ENCODE peak calls at places on chromosomes 1 and 21, in five cellular contexts. I is neural crest cell, J is NCI-H446, X is DMS153, E is NCI-H1694 treated with DMSO at 0.1 percent for 48 hours. S is an unnamed sample.

GRCh38 chr1:99571092-99571734 is 74.7 kb upstream of the PALMD start:
- DNase-seq in I (no peak), J (no peak), X (no peak), E (no peak), S (no peak)

GRCh38 chr1:27529638-27530018 is 39.7 kb upstream of the WASF2 start:
- DNase-seq in J (no peak), E (no peak), I (no peak), X (peak), S (no peak)

GRCh38 chr1:162186406-162186805 is 116.9 kb downstream of the NOS1AP start:
- DNase-seq in J (no peak), I (no peak), E (no peak), X (no peak), S (no peak)

GRCh38 chr1:226548281-226549093 is at the start of gene STUM:
- DNase-seq in J (peak), E (peak), X (peak), I (peak), S (no peak)

GRCh38 chr1:167132306-167133010 is 38.6 kb downstream of the STYXL2 start:
- DNase-seq in E (no peak), J (no peak), I (no peak), X (no peak), S (no peak)

GRCh38 chr1:232911027-232911599 is 39.3 kb upstream of the NTPCR start:
- DNase-seq in J (no peak), X (no peak), I (no peak), E (no peak), S (no peak)

GRCh38 chr1:226678701-226679100 is 60.4 kb downstream of the ITPKB start:
- DNase-seq in I (no peak), X (no peak), E (no peak), J (no peak), S (peak)

GRCh38 chr1:2583871-2584341 is 2.7 kb upstream of the PRXL2B start:
- DNase-seq in I (no peak), X (peak), E (no peak), J (no peak), S (peak)

GRCh38 chr1:99374109-99374508 is 109.8 kb downstream of the PLPPR4 start:
- DNase-seq in I (no peak), J (no peak), E (no peak), X (no peak), S (no peak)

GRCh38 chr21:36810443-36810842 is 111.5 kb downstream of the SIM2 start:
- DNase-seq in E (no peak), I (no peak), X (no peak), J (no peak), S (no peak)

GRCh38 chr1:94006604-94007003 is 97.4 kb upstream of the GCLM start:
- DNase-seq in E (no peak), I (no peak), J (no peak), X (no peak), S (no peak)

GRCh38 chr1:239091537-239091936 is 294.8 kb upstream of the CHRM3 start:
- DNase-seq in I (no peak), J (no peak), E (no peak), X (no peak), S (no peak)

GRCh38 chr1:92749024-92749634 is 35.8 kb downstream of the EVI5 start:
- DNase-seq in X (peak), I (no peak), J (peak), E (peak), S (no peak)

S was measured in stimulated activated naive CD4-positive, alpha-beta T cell treated with Interleukin-2 at 50 U/mL for 16 hours.